ENCODE peak calls at places on chromosomes 4 and X, in six cellular contexts. F is fibroblast of pulmonary artery, R is lower lobe of right lung, H is upper lobe of left lung, O is AG09309, I is brain microvascular endothelial cell. B is an unnamed sample.
A peak's percentile ranks its signal among the peaks of the same experiment; 100 is the strongest.

GRCh38 chr4:3311095-3311372 is 18.2 kb downstream of the RGS12 start:
- DNase-seq in O (no peak), R (no peak), F (no peak), I (no peak), H (no peak), B (no peak)

GRCh38 chr4:13984996-13985780 is 357.7 kb upstream of the BOD1L1 start:
- DNase-seq in O (peak; percentile 32), R (no peak), I (peak; percentile 87), F (peak; percentile 54), H (no peak), B (peak; percentile 99)

GRCh38 chr4:181225616-181226261 is 1017.5 kb upstream of the TENM3 start:
- DNase-seq in I (no peak), F (no peak), H (no peak), O (no peak), R (no peak), B (no peak)

GRCh38 chr4:68630371-68630770 is 40.1 kb downstream of the UGT2B15 start:
- DNase-seq in R (no peak), H (no peak), O (no peak), I (no peak), F (no peak), B (no peak)

GRCh38 chr4:182717788-182718583 is 199.2 kb downstream of the DCTD start:
- DNase-seq in H (no peak), R (no peak), F (no peak), I (no peak), O (no peak), B (no peak)

GRCh38 chrX:120664081-120664480 is 34.2 kb upstream of the C1GALT1C1 start:
- DNase-seq in H (no peak), I (no peak), R (no peak), O (no peak), F (peak; percentile 50), B (peak; percentile 53)

GRCh38 chr4:7068883-7069282 is 1.0 kb upstream of the GRPEL1 start:
- DNase-seq in O (no peak), F (no peak), R (no peak), I (no peak), H (peak; percentile 82), B (no peak)

GRCh38 chrX:154437971-154438893 is 1.3 kb downstream of the GDI1 start:
- DNase-seq in H (no peak), I (no peak), F (no peak), O (no peak), R (no peak), B (no peak)

GRCh38 chr4:84944952-84945351 is 21.5 kb downstream of the WDFY3 start:
- DNase-seq in O (no peak), F (peak; percentile 40), I (no peak), H (no peak), R (no peak), B (peak; percentile 36)

GRCh38 chr4:57190651-57191481 is 80.7 kb upstream of the IGFBP7 start:
- DNase-seq in F (peak; percentile 47), R (no peak), H (no peak), I (peak; percentile 20), O (no peak), B (peak; percentile 40)

GRCh38 chrX:80812176-80812575 is 2.5 kb upstream of the BRWD3 start:
- DNase-seq in O (no peak), R (peak; percentile 49), F (peak; percentile 64), H (no peak), I (peak; percentile 46), B (no peak)

GRCh38 chr4:168485511-168485910 is 5.2 kb upstream of the DDX60L start:
- DNase-seq in R (no peak), H (no peak), O (no peak), F (no peak), I (no peak), B (no peak)

GRCh38 chrX:151754042-151754419 is 19.5 kb downstream of the CNGA2 start:
- DNase-seq in I (peak; percentile 79), F (peak; percentile 22), H (no peak), R (no peak), O (peak; percentile 55), B (peak; percentile 79)

DNA sequence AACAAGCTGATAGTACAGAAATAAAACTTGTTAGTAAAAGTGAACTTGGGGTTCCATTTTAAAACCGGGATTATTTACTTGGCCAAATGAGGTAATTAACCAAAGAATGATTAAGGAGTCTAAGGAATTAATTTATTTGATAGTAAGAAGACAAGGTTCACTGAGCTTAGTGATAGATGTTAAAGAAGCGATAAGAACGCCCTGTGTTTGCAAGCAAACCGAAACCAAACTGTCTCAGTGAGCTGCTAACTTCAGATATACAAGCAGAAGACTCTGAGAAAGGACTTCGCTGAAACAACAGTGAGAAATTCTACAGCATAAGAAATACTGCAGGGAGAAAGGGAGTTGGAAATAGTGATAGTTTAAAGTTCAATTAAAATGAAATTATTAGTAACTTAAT is 37.6 kb upstream of the SHISA3 start:
- DNase-seq in I (no peak), H (no peak), O (no peak), R (no peak), F (peak; percentile 46), B (peak; percentile 23)
- H3K4me3 ChIP-seq in I (no peak overlapping the region), H (peak overlapping the region; percentile 20), O (no peak overlapping the region), R (peak overlapping the region; percentile 20), F (peak overlapping the region; percentile 39), B (peak overlapping the region; percentile 20)

DNA sequence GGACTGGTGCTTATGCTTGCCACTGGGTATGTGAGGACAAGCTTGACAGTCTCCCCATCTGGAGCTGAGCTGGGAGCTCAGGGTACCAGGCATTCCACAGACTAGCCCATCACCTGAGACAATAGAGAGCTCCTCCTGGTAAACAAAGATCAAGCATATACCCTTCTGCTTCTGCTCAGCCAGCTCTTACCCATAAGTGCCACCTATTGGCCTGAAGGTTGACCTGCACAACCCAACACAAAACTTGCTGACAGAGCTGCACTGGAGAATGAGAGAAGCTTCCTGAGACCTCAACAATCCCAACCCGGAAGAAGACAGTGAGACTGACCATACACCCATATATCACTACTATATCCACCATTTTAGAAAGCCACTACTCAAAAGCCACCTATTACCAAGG is 1049.2 kb upstream of the INTU start:
- DNase-seq in F (peak; percentile 52), R (no peak), I (no peak), H (no peak), O (no peak), B (peak; percentile 30)
- TF ChIP-seq CTCF in F (peak; percentile 60), R (no peak), I (peak; percentile 45), H (no peak), O (peak; percentile 37), B (peak; percentile 49)

DNA sequence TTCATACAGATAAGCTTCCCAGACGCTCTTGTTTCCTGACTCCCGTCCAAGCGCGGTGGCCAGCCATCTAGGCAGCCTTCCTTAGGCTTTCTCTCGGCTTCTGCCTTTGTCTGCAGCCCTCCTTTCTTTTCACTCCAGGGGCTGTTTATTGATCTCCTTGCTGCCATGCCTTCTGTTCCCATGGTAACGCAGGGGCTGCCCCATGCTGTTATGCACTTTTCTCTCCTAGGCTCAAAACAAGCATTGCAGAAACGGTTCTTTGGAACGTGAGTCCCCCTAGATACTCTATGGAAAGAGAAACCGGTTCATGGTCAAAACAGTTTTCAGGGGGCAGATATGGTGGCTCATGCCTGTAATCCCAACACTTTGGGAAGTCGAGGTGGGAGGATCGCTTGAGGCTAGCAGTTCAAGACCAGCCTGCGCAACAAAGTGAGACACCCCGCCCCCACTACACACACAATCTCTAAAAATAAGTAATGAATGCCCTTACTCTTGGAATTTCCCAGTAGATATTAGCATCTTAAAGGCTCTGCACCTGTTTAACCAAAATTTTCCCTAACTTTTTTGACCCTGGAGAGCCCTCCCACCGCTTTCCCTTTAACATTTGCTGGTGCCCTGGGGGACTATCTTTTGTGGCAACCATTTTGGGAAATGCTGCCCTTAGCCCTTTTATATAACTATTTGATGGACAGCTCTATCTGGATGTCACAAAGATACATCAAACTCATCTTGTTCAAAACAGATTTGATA is 53.9 kb upstream of the ZNF157 start:
- DNase-seq in H (no peak), R (no peak), I (peak; percentile 11), O (no peak), F (peak; percentile 6), B (no peak)
- H3K4me3 ChIP-seq in H (no peak overlapping the region), R (no peak overlapping the region), I (peak overlapping the region; percentile 17), O (no peak overlapping the region), F (peak overlapping the region; percentile 19), B (no peak overlapping the region)

DNA sequence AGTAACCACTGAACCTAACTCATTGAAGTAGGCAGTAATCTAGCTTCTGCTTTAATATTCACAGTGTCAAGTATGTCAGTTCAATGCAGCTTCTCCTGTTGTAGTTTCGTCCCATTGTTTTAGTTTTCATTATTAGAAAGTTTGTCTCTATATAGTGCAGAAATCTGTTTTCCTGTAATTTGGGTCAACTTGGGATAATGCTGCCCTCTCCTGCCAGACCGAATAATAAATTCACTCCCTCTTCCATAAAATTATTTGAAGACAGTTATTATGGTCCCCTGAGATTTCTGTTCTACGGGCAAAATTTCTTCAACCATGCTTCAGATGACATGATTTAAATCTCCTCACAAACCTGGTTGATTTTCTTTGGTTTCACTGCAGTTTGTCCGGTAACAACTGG is 4.6 kb upstream of the LUZP4 start:
- DNase-seq in F (peak; percentile 7), O (no peak), I (no peak), R (no peak), H (no peak), B (peak; percentile 1)
- TF ChIP-seq CTCF in F (peak; percentile 1), O (peak; percentile 27), I (peak; percentile 6), R (no peak), H (no peak), B (no peak)

GRCh38 chrX:103585421-103586313 is at the start of gene TCEAL4:
- DNase-seq in H (peak; percentile 86), O (no peak), R (peak; percentile 74), F (peak; percentile 48), I (peak; percentile 20), B (peak; percentile 16)

GRCh38 chrX:103586659-103587058 is 1.3 kb downstream of the TCEAL4 start:
- DNase-seq in H (no peak), R (no peak), O (no peak), I (no peak), F (no peak), B (no peak)

GRCh38 chrX:103586314-103586646 is 965 bp downstream of the TCEAL4 start:
- DNase-seq in H (no peak), I (no peak), F (peak; percentile 32), R (peak; percentile 40), O (no peak), B (no peak)

DNA sequence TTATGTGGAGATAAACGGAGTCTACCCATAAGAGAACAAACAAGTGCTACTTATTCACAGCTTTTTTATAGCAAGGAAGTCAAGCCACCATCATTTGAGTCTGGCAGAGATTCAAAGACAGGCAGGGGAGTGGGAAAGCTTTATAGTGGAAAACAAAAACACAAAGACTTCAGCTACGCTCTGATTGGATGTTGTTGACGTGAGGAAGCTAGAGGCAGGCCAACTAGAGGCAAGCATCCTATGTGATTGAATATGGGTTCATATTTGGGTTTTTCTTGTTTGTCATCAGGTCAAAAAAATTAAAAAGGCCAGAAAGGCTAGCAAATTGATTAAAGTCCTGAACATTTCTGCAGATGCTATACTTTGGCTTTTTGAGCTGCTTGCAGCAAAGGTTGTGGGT is 709 bp upstream of the TCEAL4 start:
- DNase-seq in I (peak; percentile 5), O (no peak), H (no peak), R (no peak), F (peak; percentile 39), B (no peak)
- H3K4me3 ChIP-seq in I (peak overlapping the region; percentile 77), O (no peak overlapping the region), H (peak overlapping the region; percentile 65), R (peak overlapping the region; percentile 62), F (peak overlapping the region; percentile 76), B (no peak overlapping the region)

B was measured in fibroblast of mammary gland.